ENCODE peak calls at places on chromosomes 4 and X, in seven cellular contexts. One of them, this sample, is unnamed.

GRCh38 chrX:70456256-70456655 is 11.6 kb downstream of the DLG3 start:
- DNase-seq in type B pancreatic cell: no peak
- DNase-seq in upper lobe of left lung: no peak
- DNase-seq in right lobe of liver: no peak
- DNase-seq in kidney epithelial cell: no peak
- DNase-seq in lung: no peak
- DNase-seq in A549: no peak
- DNase-seq in this sample: no peak

GRCh38 chrX:43756076-43756475 is 100.0 kb downstream of the MAOA start:
- DNase-seq in type B pancreatic cell: no peak
- DNase-seq in upper lobe of left lung: no peak
- DNase-seq in right lobe of liver: no peak
- DNase-seq in kidney epithelial cell: no peak
- DNase-seq in lung: no peak
- DNase-seq in A549: no peak
- DNase-seq in this sample: no peak

GRCh38 chr4:175125410-175126068 is 207.4 kb downstream of the ADAM29 start:
- DNase-seq in type B pancreatic cell: no peak
- DNase-seq in upper lobe of left lung: no peak
- DNase-seq in right lobe of liver: no peak
- DNase-seq in kidney epithelial cell: no peak
- DNase-seq in lung: no peak
- DNase-seq in A549: no peak
- DNase-seq in this sample: no peak

GRCh38 chrX:112818114-112819012 is 22.3 kb downstream of the AMOT start:
- DNase-seq in type B pancreatic cell: no peak
- DNase-seq in upper lobe of left lung: no peak
- DNase-seq in right lobe of liver: no peak
- DNase-seq in kidney epithelial cell: no peak
- DNase-seq in lung: no peak
- DNase-seq in A549: no peak
- DNase-seq in this sample: no peak

GRCh38 chr4:147019061-147019460 is 73.4 kb upstream of the TTC29 start:
- DNase-seq in type B pancreatic cell: no peak
- DNase-seq in upper lobe of left lung: peak
- DNase-seq in right lobe of liver: peak
- DNase-seq in kidney epithelial cell: peak
- DNase-seq in lung: peak
- DNase-seq in A549: peak
- DNase-seq in this sample: peak

GRCh38 chrX:109954333-109954732 is 48.6 kb upstream of the TMEM164 start:
- DNase-seq in type B pancreatic cell: no peak
- DNase-seq in upper lobe of left lung: no peak
- DNase-seq in right lobe of liver: no peak
- DNase-seq in kidney epithelial cell: no peak
- DNase-seq in lung: no peak
- DNase-seq in A549: no peak
- DNase-seq in this sample: no peak

GRCh38 chrX:141133272-141133671 is 43.7 kb downstream of the LDOC1 start:
- DNase-seq in type B pancreatic cell: no peak
- DNase-seq in upper lobe of left lung: no peak
- DNase-seq in right lobe of liver: no peak
- DNase-seq in kidney epithelial cell: no peak
- DNase-seq in lung: no peak
- DNase-seq in A549: no peak
- DNase-seq in this sample: no peak

GRCh38 chr4:61994036-61994435 is 793.9 kb downstream of the ADGRL3 start:
- DNase-seq in type B pancreatic cell: no peak
- DNase-seq in upper lobe of left lung: no peak
- DNase-seq in right lobe of liver: no peak
- DNase-seq in kidney epithelial cell: no peak
- DNase-seq in lung: no peak
- DNase-seq in A549: no peak
- DNase-seq in this sample: no peak

GRCh38 chr4:36532670-36533373 is 251.4 kb downstream of the DTHD1 start:
- DNase-seq in type B pancreatic cell: no peak
- DNase-seq in upper lobe of left lung: no peak
- DNase-seq in right lobe of liver: no peak
- DNase-seq in kidney epithelial cell: no peak
- DNase-seq in lung: no peak
- DNase-seq in A549: no peak
- DNase-seq in this sample: no peak

GRCh38 chr4:173288698-173289350 is 45.3 kb downstream of the HMGB2 start:
- DNase-seq in type B pancreatic cell: no peak
- DNase-seq in upper lobe of left lung: no peak
- DNase-seq in right lobe of liver: no peak
- DNase-seq in kidney epithelial cell: no peak
- DNase-seq in lung: no peak
- DNase-seq in A549: no peak
- DNase-seq in this sample: no peak

GRCh38 chrX:153723351-153724251 is 586 bp downstream of the BCAP31 start:
- DNase-seq in type B pancreatic cell: peak
- DNase-seq in upper lobe of left lung: peak
- DNase-seq in right lobe of liver: peak
- DNase-seq in kidney epithelial cell: no peak
- DNase-seq in lung: peak
- DNase-seq in A549: peak
- DNase-seq in this sample: peak

GRCh38 chr4:159212675-159213297 is 109.9 kb downstream of the RAPGEF2 start:
- DNase-seq in type B pancreatic cell: no peak
- DNase-seq in upper lobe of left lung: no peak
- DNase-seq in right lobe of liver: no peak
- DNase-seq in kidney epithelial cell: no peak
- DNase-seq in lung: no peak
- DNase-seq in A549: no peak
- DNase-seq in this sample: no peak

GRCh38 chrX:44651347-44651746 is 108.7 kb upstream of the FUNDC1 start:
- DNase-seq in type B pancreatic cell: no peak
- DNase-seq in upper lobe of left lung: no peak
- DNase-seq in right lobe of liver: no peak
- DNase-seq in kidney epithelial cell: no peak
- DNase-seq in lung: no peak
- DNase-seq in A549: no peak
- DNase-seq in this sample: no peak

GRCh38 chr4:140884431-140885058 is 128.4 kb upstream of the TBC1D9 start:
- DNase-seq in type B pancreatic cell: no peak
- DNase-seq in upper lobe of left lung: peak
- DNase-seq in right lobe of liver: peak
- DNase-seq in kidney epithelial cell: peak
- DNase-seq in lung: peak
- DNase-seq in A549: peak
- DNase-seq in this sample: no peak

GRCh38 chr4:648579-649292 is 23.4 kb downstream of the PDE6B start:
- DNase-seq in type B pancreatic cell: no peak
- DNase-seq in upper lobe of left lung: no peak
- DNase-seq in right lobe of liver: no peak
- DNase-seq in kidney epithelial cell: no peak
- DNase-seq in lung: no peak
- DNase-seq in A549: no peak
- DNase-seq in this sample: no peak
- TF ChIP-seq CTCF in type B pancreatic cell: no peak
- TF ChIP-seq CTCF in upper lobe of left lung: no peak
- TF ChIP-seq CTCF in right lobe of liver: no peak
- TF ChIP-seq CTCF in kidney epithelial cell: no peak
- TF ChIP-seq CTCF in lung: no peak
- TF ChIP-seq CTCF in A549: no peak
- TF ChIP-seq CTCF in this sample: no peak

GRCh38 chr4:163191999-163192398 is 25.3 kb upstream of the NAF1 start:
- DNase-seq in type B pancreatic cell: no peak
- DNase-seq in upper lobe of left lung: no peak
- DNase-seq in right lobe of liver: no peak
- DNase-seq in kidney epithelial cell: no peak
- DNase-seq in lung: no peak
- DNase-seq in A549: peak
- DNase-seq in this sample: no peak
- TF ChIP-seq CTCF in type B pancreatic cell: no peak
- TF ChIP-seq CTCF in upper lobe of left lung: no peak
- TF ChIP-seq CTCF in right lobe of liver: no peak
- TF ChIP-seq CTCF in kidney epithelial cell: peak
- TF ChIP-seq CTCF in lung: no peak
- TF ChIP-seq CTCF in A549: peak
- TF ChIP-seq CTCF in this sample: no peak

GRCh38 chr4:42397635-42398447 is 553 bp downstream of the SHISA3 start:
- DNase-seq in type B pancreatic cell: no peak
- DNase-seq in upper lobe of left lung: no peak
- DNase-seq in right lobe of liver: no peak
- DNase-seq in kidney epithelial cell: no peak
- DNase-seq in lung: no peak
- DNase-seq in A549: no peak
- DNase-seq in this sample: peak
- TF ChIP-seq CTCF in type B pancreatic cell: no peak
- TF ChIP-seq CTCF in upper lobe of left lung: no peak
- TF ChIP-seq CTCF in right lobe of liver: no peak
- TF ChIP-seq CTCF in kidney epithelial cell: no peak
- TF ChIP-seq CTCF in lung: no peak
- TF ChIP-seq CTCF in A549: no peak
- TF ChIP-seq CTCF in this sample: no peak

DNA sequence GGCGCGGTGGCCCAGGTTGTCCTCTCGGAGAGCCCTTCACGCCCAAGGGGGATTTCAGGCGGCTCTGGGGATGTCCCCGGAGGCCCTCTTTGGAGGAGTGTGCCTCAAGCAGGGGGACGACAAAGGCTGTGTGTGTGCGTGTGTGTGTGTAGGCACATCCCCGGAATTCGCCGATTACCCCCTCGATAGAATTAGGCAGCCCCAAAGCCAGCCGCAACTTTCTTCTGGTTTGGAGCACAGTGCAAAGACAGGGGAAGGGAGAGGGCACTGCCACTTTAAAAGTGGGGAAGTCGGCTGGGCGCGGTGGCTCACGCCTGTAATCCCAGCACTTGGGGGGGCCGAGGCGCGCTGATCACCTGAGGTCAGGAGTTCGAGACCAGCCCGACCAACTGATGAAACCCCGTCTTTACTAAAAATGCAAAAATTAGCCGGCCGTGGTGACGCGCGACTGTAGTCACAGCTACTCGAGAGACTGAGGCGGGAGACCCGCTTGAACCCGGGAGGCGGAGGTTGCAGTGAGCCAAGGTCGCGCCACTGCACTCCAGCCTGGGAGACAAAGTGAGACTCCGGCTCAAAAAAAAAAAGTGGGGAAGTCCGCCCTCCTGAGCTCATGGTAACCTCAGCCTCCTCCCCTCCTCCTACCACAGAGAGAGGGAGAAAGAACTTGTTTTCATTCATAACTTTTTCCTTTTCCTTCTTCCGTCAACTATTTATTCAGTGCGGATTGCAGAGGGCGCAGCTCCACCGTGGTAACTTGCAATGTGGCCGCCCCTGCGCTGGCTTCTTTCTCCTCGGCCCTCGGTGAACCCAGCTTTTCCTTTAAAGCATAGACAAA is 2.4 kb downstream of the SPRY1 start:
- DNase-seq in type B pancreatic cell: peak
- DNase-seq in upper lobe of left lung: peak
- DNase-seq in right lobe of liver: peak
- DNase-seq in kidney epithelial cell: no peak
- DNase-seq in lung: peak
- DNase-seq in A549: peak
- DNase-seq in this sample: peak
- TF ChIP-seq CTCF in type B pancreatic cell: peak
- TF ChIP-seq CTCF in upper lobe of left lung: no peak
- TF ChIP-seq CTCF in right lobe of liver: no peak
- TF ChIP-seq CTCF in kidney epithelial cell: no peak
- TF ChIP-seq CTCF in lung: no peak
- TF ChIP-seq CTCF in A549: peak
- TF ChIP-seq CTCF in this sample: no peak

GRCh38 chr4:40924096-40924792 is 174.5 kb downstream of the NSUN7 start:
- DNase-seq in type B pancreatic cell: peak
- DNase-seq in upper lobe of left lung: peak
- DNase-seq in right lobe of liver: peak
- DNase-seq in kidney epithelial cell: peak
- DNase-seq in lung: peak
- DNase-seq in A549: peak
- DNase-seq in this sample: peak

GRCh38 chr4:40923326-40924095 is 173.8 kb downstream of the NSUN7 start:
- DNase-seq in type B pancreatic cell: no peak
- DNase-seq in upper lobe of left lung: no peak
- DNase-seq in right lobe of liver: no peak
- DNase-seq in kidney epithelial cell: no peak
- DNase-seq in lung: no peak
- DNase-seq in A549: no peak
- DNase-seq in this sample: peak

GRCh38 chr4:40927108-40927507 is 177.4 kb downstream of the NSUN7 start:
- DNase-seq in type B pancreatic cell: no peak
- DNase-seq in upper lobe of left lung: no peak
- DNase-seq in right lobe of liver: no peak
- DNase-seq in kidney epithelial cell: no peak
- DNase-seq in lung: no peak
- DNase-seq in A549: no peak
- DNase-seq in this sample: no peak

GRCh38 chr4:40924793-40925117 is 175.0 kb downstream of the NSUN7 start:
- DNase-seq in type B pancreatic cell: no peak
- DNase-seq in upper lobe of left lung: no peak
- DNase-seq in right lobe of liver: no peak
- DNase-seq in kidney epithelial cell: no peak
- DNase-seq in lung: no peak
- DNase-seq in A549: no peak
- DNase-seq in this sample: no peak
- TF ChIP-seq CTCF in type B pancreatic cell: no peak
- TF ChIP-seq CTCF in upper lobe of left lung: no peak
- TF ChIP-seq CTCF in right lobe of liver: no peak
- TF ChIP-seq CTCF in kidney epithelial cell: no peak
- TF ChIP-seq CTCF in lung: no peak
- TF ChIP-seq CTCF in A549: no peak
- TF ChIP-seq CTCF in this sample: no peak

DNA sequence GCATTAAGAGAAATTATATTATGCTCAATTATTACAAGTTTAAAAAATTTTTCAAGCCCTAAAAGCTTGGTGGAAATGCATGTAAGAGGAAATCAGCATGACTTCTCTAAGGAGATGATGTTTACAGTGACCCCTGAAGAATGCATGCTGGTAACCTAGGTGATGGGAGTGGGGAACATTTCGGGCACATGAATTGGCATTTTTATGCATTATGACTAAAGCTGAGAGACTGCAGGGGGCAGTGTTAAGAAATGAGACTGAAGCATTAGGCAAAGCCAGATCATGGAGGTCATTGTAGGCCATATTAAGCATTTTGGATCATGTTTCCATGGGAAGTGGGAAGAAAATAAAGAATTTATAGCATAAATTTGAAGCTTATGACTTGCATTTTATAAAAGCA is 421.3 kb downstream of the FAT4 start:
- DNase-seq in type B pancreatic cell: no peak
- DNase-seq in upper lobe of left lung: no peak
- DNase-seq in right lobe of liver: no peak
- DNase-seq in kidney epithelial cell: no peak
- DNase-seq in lung: no peak
- DNase-seq in A549: peak
- DNase-seq in this sample: no peak
- TF ChIP-seq CTCF in type B pancreatic cell: peak
- TF ChIP-seq CTCF in upper lobe of left lung: no peak
- TF ChIP-seq CTCF in right lobe of liver: no peak
- TF ChIP-seq CTCF in kidney epithelial cell: peak
- TF ChIP-seq CTCF in lung: no peak
- TF ChIP-seq CTCF in A549: peak
- TF ChIP-seq CTCF in this sample: no peak